ENCODE peak calls at places on chromosomes 2 and 18, in five cellular contexts. C, L, Y, X and P are unnamed samples.

GRCh38 chr2:218878941-218879761 is 1.5 kb upstream of the WNT10A start:
- DNase-seq in C (no peak), L (no peak), Y (peak), X (no peak), P (no peak)

GRCh38 chr2:67204349-67204748 is 192.8 kb upstream of the ETAA1 start:
- DNase-seq in C (no peak), L (no peak), Y (no peak), X (no peak), P (no peak)

GRCh38 chr2:159151198-159152118 is 135.0 kb downstream of the WDSUB1 start:
- DNase-seq in C (no peak), L (no peak), Y (no peak), X (no peak), P (no peak)

GRCh38 chr2:38578832-38579231 is 23.9 kb downstream of the HNRNPLL start:
- DNase-seq in C (no peak), L (no peak), Y (no peak), X (no peak), P (no peak)

GRCh38 chr2:14942991-14943390 is 310.5 kb downstream of the LRATD1 start:
- DNase-seq in C (no peak), L (no peak), Y (no peak), X (no peak), P (no peak)

GRCh38 chr2:104969564-104969963 is 68.3 kb upstream of the MRPS9 start:
- DNase-seq in C (no peak), L (no peak), Y (no peak), X (no peak), P (no peak)

GRCh38 chr2:207403950-207404349 is 125.8 kb upstream of the CREB1 start:
- DNase-seq in C (no peak), L (no peak), Y (no peak), X (no peak), P (no peak)

GRCh38 chr2:112670521-112671022 is 24.8 kb downstream of the SLC20A1 start:
- DNase-seq in C (no peak), L (no peak), Y (no peak), X (no peak), P (no peak)

GRCh38 chr2:230925443-230925878 is 419 bp upstream of the GPR55 start:
- DNase-seq in C (no peak), L (no peak), Y (no peak), X (no peak), P (peak)

GRCh38 chr2:101157272-101157671 is 6.1 kb upstream of the TBC1D8 start:
- DNase-seq in C (no peak), L (no peak), Y (no peak), X (no peak), P (peak)

GRCh38 chr2:228870993-228871392 is 400.1 kb downstream of the PID1 start:
- DNase-seq in C (no peak), L (no peak), Y (no peak), X (no peak), P (no peak)

GRCh38 chr2:222364280-222364895 is 60.0 kb upstream of the SGPP2 start:
- DNase-seq in C (no peak), L (no peak), Y (no peak), X (peak), P (no peak)

GRCh38 chr2:59149271-59149670 is 908.1 kb upstream of the FANCL start:
- DNase-seq in C (no peak), L (no peak), Y (no peak), X (no peak), P (no peak)

GRCh38 chr2:12326449-12327190 is 390.1 kb upstream of the TRIB2 start:
- DNase-seq in C (no peak), L (no peak), Y (no peak), X (no peak), P (peak)

GRCh38 chr2:31335921-31336570 is 78.5 kb downstream of the XDH start:
- DNase-seq in C (peak), L (peak), Y (no peak), X (peak), P (no peak)

GRCh38 chr2:165239230-165239629 is at the start of gene SCN2A:
- DNase-seq in C (peak), L (no peak), Y (no peak), X (peak), P (peak)

GRCh38 chr2:48944961-48945360 is 189.4 kb upstream of the LHCGR start:
- DNase-seq in C (no peak), L (no peak), Y (no peak), X (peak), P (no peak)

GRCh38 chr2:146123714-146124113 is 1603.8 kb upstream of the ZEB2 start:
- DNase-seq in C (no peak), L (no peak), Y (no peak), X (peak), P (no peak)

GRCh38 chr2:15606481-15607441 is 15.1 kb downstream of the DDX1 start:
- DNase-seq in C (no peak), L (no peak), Y (no peak), X (no peak), P (no peak)

GRCh38 chr2:152115952-152116351 is 17.1 kb upstream of the CACNB4 start:
- DNase-seq in C (no peak), L (no peak), Y (no peak), X (no peak), P (no peak)

GRCh38 chr18:75408554-75409506 is 18.7 kb downstream of the SMIM21 start:
- DNase-seq in C (peak), L (no peak), Y (no peak), X (peak), P (no peak)

GRCh38 chr2:230893881-230894781 is 29.4 kb downstream of the ITM2C start:
- DNase-seq in C (no peak), L (no peak), Y (no peak), X (no peak), P (peak)

GRCh38 chr2:39516347-39517101 is 79.4 kb upstream of the MAP4K3 start:
- DNase-seq in C (no peak), L (no peak), Y (peak), X (peak), P (no peak)

GRCh38 chr18:60047556-60047955 is 147.8 kb downstream of the PMAIP1 start:
- DNase-seq in C (no peak), L (no peak), Y (no peak), X (no peak), P (no peak)

GRCh38 chr2:197813093-197813787 is 8.8 kb downstream of the PLCL1 start:
- DNase-seq in C (no peak), L (no peak), Y (no peak), X (peak), P (peak)

GRCh38 chr2:45992021-45992745 is 305.0 kb upstream of the EPAS1 start:
- DNase-seq in C (no peak), L (peak), Y (no peak), X (peak), P (no peak)

GRCh38 chr2:77013457-77013856 is 508.7 kb downstream of the LRRTM4 start:
- DNase-seq in C (no peak), L (no peak), Y (no peak), X (no peak), P (no peak)

GRCh38 chr2:75592028-75592427 is 31.3 kb upstream of the EVA1A start:
- DNase-seq in C (no peak), L (peak), Y (no peak), X (peak), P (peak)

GRCh38 chr18:47247036-47247832 is 4.2 kb downstream of the SKOR2 start:
- DNase-seq in C (no peak), L (no peak), Y (no peak), X (no peak), P (no peak)

GRCh38 chr2:45734336-45734735 is 82.9 kb downstream of the PRKCE start:
- DNase-seq in C (no peak), L (no peak), Y (no peak), X (no peak), P (no peak)

GRCh38 chr2:178296394-178297090 is 102.2 kb downstream of the OSBPL6 start:
- DNase-seq in C (no peak), L (peak), Y (no peak), X (no peak), P (peak)

GRCh38 chr18:54162431-54162830 is 62.0 kb downstream of the MBD2 start:
- DNase-seq in C (no peak), L (no peak), Y (no peak), X (peak), P (no peak)

GRCh38 chr18:34929336-34929780 is 111.9 kb upstream of the MAPRE2 start:
- DNase-seq in C (peak), L (no peak), Y (no peak), X (peak), P (no peak)

GRCh38 chr18:2729757-2730156 is 74.2 kb downstream of the SMCHD1 start:
- DNase-seq in C (no peak), L (no peak), Y (no peak), X (no peak), P (no peak)

GRCh38 chr2:71607490-71607889 is 154.1 kb downstream of the DYSF start:
- DNase-seq in C (no peak), L (no peak), Y (no peak), X (no peak), P (no peak)

GRCh38 chr2:225510794-225511193 is 111.3 kb downstream of the NYAP2 start:
- DNase-seq in C (no peak), L (no peak), Y (no peak), X (no peak), P (no peak)

GRCh38 chr2:1494257-1494656 is 81.0 kb downstream of the TPO start:
- DNase-seq in C (no peak), L (no peak), Y (no peak), X (no peak), P (no peak)

GRCh38 chr18:13809521-13810252 is 14.3 kb upstream of the MC5R start:
- DNase-seq in C (no peak), L (no peak), Y (no peak), X (no peak), P (no peak)

GRCh38 chr18:13808294-13809024 is 15.5 kb upstream of the MC5R start:
- DNase-seq in C (no peak), L (no peak), Y (no peak), X (no peak), P (no peak)

GRCh38 chr18:13810950-13811485 is 12.9 kb upstream of the MC5R start:
- DNase-seq in C (no peak), L (no peak), Y (no peak), X (no peak), P (no peak)

GRCh38 chr18:13811993-13812392 is 12.0 kb upstream of the MC5R start:
- DNase-seq in C (no peak), L (no peak), Y (no peak), X (no peak), P (no peak)

GRCh38 chr18:13809025-13809384 is 14.9 kb upstream of the MC5R start:
- DNase-seq in C (no peak), L (no peak), Y (no peak), X (no peak), P (no peak)
- H3K4me3 ChIP-seq in C (no peak), L (no peak), Y (no peak), X (no peak), P (no peak)

GRCh38 chr18:80247403-80247916 is at the start of gene PARD6G:
- DNase-seq in C (no peak), L (peak), Y (peak), X (peak), P (no peak)
- TF ChIP-seq CTCF in C (no peak), L (no peak), Y (peak), X (peak), P (no peak)

GRCh38 chr2:36981911-36982310 is 15.6 kb upstream of the STRN start:
- DNase-seq in C (no peak), L (no peak), Y (no peak), X (no peak), P (no peak)
- H3K4me3 ChIP-seq in C (no peak), L (no peak), Y (no peak), X (no peak), P (no peak)

DNA sequence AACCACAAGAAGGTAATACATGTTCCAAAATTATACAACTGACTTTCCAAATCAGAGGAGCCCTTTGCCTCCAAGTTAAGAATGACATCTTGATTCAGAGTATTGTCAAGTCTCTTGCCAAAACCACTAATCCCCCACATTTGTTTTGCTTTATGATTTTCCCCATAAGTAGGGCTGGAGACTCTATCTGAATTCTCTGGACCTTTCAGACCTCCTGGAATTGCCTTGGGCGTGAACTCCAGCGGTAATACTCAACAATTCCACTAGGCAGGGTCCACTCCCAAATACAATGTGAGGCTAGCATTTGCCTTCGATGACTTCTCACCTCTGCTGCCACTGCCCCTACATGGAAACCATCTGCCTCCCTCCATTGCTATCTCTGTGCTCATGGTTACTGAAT is 8.6 kb downstream of the COL4A4 start:
- DNase-seq in C (no peak), L (no peak), Y (no peak), X (no peak), P (no peak)
- TF ChIP-seq CTCF in C (no peak), L (no peak), Y (peak), X (no peak), P (no peak)

DNA sequence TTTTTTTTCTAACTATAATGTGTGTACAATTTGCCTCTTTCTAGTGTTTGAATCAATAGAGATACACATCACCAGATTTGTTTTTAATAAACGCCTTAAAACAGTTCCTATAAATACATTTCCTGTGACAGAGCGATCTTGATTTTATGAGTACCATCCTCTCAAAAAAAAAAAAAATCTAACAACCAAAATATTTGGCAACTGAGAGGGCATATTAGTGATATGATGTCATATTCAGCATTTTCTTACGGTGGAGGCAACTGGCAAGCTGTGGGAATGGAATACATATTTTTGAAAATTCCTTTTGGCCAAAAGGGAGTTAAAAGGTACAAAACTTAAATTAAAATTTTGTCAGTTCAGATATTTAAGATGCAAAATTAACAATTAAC is 268.5 kb downstream of the TCF4 start:
- DNase-seq in C (no peak), L (no peak), Y (no peak), X (peak), P (no peak)
- H3K4me3 ChIP-seq in C (peak), L (peak), Y (peak), X (peak), P (peak)

DNA sequence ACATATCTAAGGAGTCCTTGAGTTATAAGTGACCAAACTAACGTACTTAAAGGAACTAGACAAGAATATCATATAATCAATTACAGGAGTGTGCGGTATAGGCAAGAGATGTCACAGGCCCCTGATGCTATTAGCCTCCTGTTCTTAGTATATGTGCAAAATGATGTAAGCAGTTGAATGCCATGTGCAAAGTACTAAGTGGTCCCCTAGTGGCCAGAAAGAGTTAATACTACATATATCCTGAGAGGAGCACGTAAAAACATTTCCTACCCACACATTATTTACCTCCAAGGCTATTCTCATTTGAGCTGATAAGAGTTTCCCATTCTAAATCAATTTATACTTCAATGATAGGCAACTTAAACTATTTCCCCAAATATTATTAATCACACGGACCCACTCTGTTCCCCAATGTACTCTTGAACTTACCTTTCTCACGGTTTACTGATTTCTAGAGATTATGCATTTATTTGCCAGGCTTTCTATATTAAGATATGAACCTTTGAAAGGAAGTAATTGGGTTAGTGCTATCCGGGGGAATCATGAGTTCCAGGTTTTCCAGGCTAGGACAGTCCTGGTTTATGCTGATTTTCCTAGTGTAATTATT is 158.0 kb upstream of the KLHL14 start:
- DNase-seq in C (peak), L (no peak), Y (no peak), X (peak), P (peak)
- TF ChIP-seq CTCF in C (peak), L (no peak), Y (peak), X (peak), P (peak)

DNA sequence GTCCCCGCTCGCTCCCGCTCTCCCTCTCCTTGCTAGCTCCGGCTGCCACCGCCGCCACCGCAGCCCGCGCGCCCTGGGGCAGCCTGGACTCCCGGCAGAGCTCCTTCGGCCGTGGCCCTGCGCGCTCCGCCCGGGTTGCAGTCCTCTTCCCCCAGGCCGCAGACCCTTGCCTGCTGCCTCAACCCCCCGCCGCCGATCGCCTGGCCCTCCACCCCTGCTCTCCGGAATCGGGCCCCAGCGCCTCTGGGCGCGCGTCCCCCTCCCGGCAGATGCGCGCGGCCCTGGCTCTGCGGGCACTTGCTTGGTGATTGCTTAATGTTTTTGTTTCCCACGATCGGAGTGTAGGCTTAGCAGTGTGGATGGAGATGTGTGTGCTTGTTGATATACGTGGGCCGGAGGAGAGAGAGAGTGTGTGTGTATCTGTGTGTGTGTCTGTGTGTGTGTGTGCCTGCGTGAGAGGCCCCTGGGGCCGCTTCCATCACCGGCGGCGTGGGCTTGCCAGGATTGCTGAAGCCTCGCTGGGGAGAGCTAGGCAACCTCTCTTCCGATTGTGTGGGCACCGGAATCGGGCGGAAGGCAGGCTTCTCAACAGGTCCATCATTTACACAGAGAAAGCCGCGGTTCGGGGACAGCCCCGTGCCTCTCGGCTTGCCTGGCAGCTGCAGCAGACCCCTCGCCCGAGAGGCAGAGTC is 877 bp downstream of the INHBB start:
- DNase-seq in C (no peak), L (no peak), Y (no peak), X (peak), P (no peak)
- H3K4me3 ChIP-seq in C (no peak), L (peak), Y (peak), X (peak), P (no peak)

DNA sequence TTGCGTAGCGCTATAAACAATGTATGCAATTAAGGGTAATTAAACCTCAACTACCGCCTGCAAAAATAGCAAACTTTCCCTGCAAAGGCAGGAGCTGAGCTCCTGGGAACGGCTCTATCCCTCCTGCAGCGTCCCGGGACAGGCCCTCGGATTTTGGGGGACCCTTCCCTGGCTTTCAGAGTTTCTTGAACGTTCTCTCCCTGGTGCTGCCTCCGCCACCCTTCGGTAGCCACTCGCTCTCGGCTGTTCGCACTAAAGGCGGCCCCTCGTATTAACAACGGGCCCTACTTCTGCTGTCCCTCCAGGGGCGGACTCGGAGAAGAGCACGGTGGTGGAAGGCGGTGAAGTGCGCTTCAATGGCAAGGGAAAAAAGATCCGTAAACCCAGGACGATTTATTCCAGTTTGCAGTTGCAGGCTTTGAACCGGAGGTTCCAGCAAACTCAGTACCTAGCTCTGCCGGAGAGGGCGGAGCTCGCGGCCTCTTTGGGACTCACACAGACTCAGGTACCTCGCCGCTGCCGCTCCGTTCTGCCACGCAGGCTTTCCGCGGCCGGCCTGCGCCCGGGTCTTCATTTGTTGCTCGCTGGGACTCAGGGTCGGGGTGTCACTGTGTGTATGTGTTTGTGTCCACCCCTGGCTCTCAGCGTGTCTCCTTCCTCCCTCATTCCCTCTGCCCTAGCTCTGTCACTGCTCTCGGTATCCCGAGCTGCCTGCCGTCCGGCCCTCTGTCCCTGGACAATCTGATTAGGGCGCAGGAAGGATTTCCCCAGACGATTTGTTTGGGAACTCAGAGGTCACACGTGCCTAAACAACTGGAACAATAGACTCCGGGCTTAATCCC is 1.3 kb downstream of the DLX1 start:
- DNase-seq in C (no peak), L (no peak), Y (no peak), X (no peak), P (peak)
- TF ChIP-seq CTCF in C (no peak), L (no peak), Y (no peak), X (peak), P (peak)

GRCh38 chr2:74424139-74424992 is 2.8 kb downstream of the WDR54 start:
- DNase-seq in C (no peak), L (no peak), Y (no peak), X (no peak), P (no peak)

GRCh38 chr2:74423226-74424095 is 1.9 kb downstream of the WDR54 start:
- DNase-seq in C (no peak), L (no peak), Y (no peak), X (no peak), P (no peak)

GRCh38 chr2:74419345-74419744 is 2.1 kb downstream of the C2orf81 start:
- DNase-seq in C (no peak), L (no peak), Y (no peak), X (no peak), P (no peak)

GRCh38 chr2:74420006-74420405 is 1.4 kb downstream of the C2orf81 start:
- DNase-seq in C (no peak), L (no peak), Y (no peak), X (no peak), P (no peak)

GRCh38 chr2:74421248-74421870 is at the start of the genes C2orf81 and WDR54:
- DNase-seq in C (peak), L (peak), Y (peak), X (peak), P (peak)
- H3K4me3 ChIP-seq in C (peak), L (peak), Y (peak), X (peak), P (peak)